ENCODE peak calls at places on chromosomes 16 and 17, in six cellular contexts. One of them, this sample, is unnamed.

GRCh38 chr16:17364319-17365210 is 106.2 kb downstream of the XYLT1 start:
- DNase-seq in Calu3: peak; percentile 41
- DNase-seq in Daoy: peak; percentile 54
- DNase-seq in psoas muscle: no peak
- DNase-seq in PC-9: no peak
- DNase-seq in GM12878: no peak
- DNase-seq in this sample: no peak

GRCh38 chr16:67667817-67668494 is 1.3 kb downstream of the C16orf86 start:
- DNase-seq in Daoy: peak; percentile 84
- DNase-seq in GM12878: peak; percentile 70
- DNase-seq in PC-9: peak; percentile 77
- DNase-seq in psoas muscle: peak; percentile 93
- DNase-seq in Calu3: peak; percentile 93
- DNase-seq in this sample: peak; percentile 81

GRCh38 chr16:2473999-2474876 is 689 bp upstream of the TBC1D24 start:
- DNase-seq in psoas muscle: peak; percentile 74
- DNase-seq in Daoy: no peak
- DNase-seq in PC-9: peak; percentile 50
- DNase-seq in GM12878: no peak
- DNase-seq in Calu3: peak; percentile 60
- DNase-seq in this sample: no peak

GRCh38 chr17:2710804-2711607 is 558 bp downstream of the CLUH start:
- DNase-seq in Daoy: no peak
- DNase-seq in PC-9: no peak
- DNase-seq in GM12878: no peak
- DNase-seq in psoas muscle: peak; percentile 67
- DNase-seq in Calu3: peak; percentile 42
- DNase-seq in this sample: no peak

GRCh38 chr16:67878232-67878631 is 5.4 kb downstream of the EDC4 start:
- DNase-seq in Daoy: no peak
- DNase-seq in Calu3: no peak
- DNase-seq in GM12878: no peak
- DNase-seq in PC-9: no peak
- DNase-seq in psoas muscle: no peak
- DNase-seq in this sample: no peak

GRCh38 chr17:45440161-45440859 is 7.6 kb upstream of the ARHGAP27 start:
- DNase-seq in Daoy: no peak
- DNase-seq in psoas muscle: no peak
- DNase-seq in Calu3: peak; percentile 82
- DNase-seq in GM12878: no peak
- DNase-seq in PC-9: peak; percentile 88
- DNase-seq in this sample: no peak

GRCh38 chr16:17481741-17482140 is 11.0 kb upstream of the XYLT1 start:
- DNase-seq in psoas muscle: no peak
- DNase-seq in Calu3: no peak
- DNase-seq in PC-9: no peak
- DNase-seq in GM12878: no peak
- DNase-seq in Daoy: no peak
- DNase-seq in this sample: no peak

GRCh38 chr17:27940503-27940902 is 47.3 kb upstream of the LYRM9 start:
- DNase-seq in Daoy: no peak
- DNase-seq in PC-9: no peak
- DNase-seq in Calu3: no peak
- DNase-seq in psoas muscle: no peak
- DNase-seq in GM12878: no peak
- DNase-seq in this sample: no peak

GRCh38 chr16:73265124-73265838 is 217.4 kb upstream of the ZFHX3 start:
- DNase-seq in Calu3: peak; percentile 42
- DNase-seq in Daoy: peak; percentile 9
- DNase-seq in GM12878: no peak
- DNase-seq in psoas muscle: no peak
- DNase-seq in PC-9: no peak
- DNase-seq in this sample: no peak

GRCh38 chr16:66036162-66036561 is 330.3 kb upstream of the CDH5 start:
- DNase-seq in Calu3: no peak
- DNase-seq in psoas muscle: peak; percentile 60
- DNase-seq in Daoy: peak; percentile 23
- DNase-seq in PC-9: no peak
- DNase-seq in GM12878: no peak
- DNase-seq in this sample: no peak